ENCODE peak calls at places on chromosome 22, in five cellular contexts. R is hepatocyte, J is tibial nerve, O is PC-9, L is neural crest cell. F is an unnamed sample.

GRCh38 chr22:49199224-49199623 is 628.4 kb downstream of the BRD1 start:
- DNase-seq in R (no peak), O (no peak), L (no peak), J (no peak), F (no peak)

GRCh38 chr22:49956914-49957825 is 3.4 kb upstream of the PIM3 start:
- DNase-seq in O (no peak), L (no peak), R (no peak), J (no peak), F (no peak)

GRCh38 chr22:27801616-27802388 is at the start of gene MN1:
- DNase-seq in J (peak), L (peak), O (peak), R (peak), F (peak)

GRCh38 chr22:36088292-36088691 is 59.7 kb upstream of the RBFOX2 start:
- DNase-seq in J (no peak), L (no peak), O (peak), R (no peak), F (no peak)

GRCh38 chr22:29914165-29914564 is 31.2 kb downstream of the MTMR3 start:
- DNase-seq in R (peak), L (no peak), O (no peak), J (no peak), F (no peak)

GRCh38 chr22:45506961-45507360 is 4.3 kb downstream of the FBLN1 start:
- DNase-seq in J (no peak), R (no peak), O (no peak), L (no peak), F (no peak)

GRCh38 chr22:29987143-29987542 is 93.1 kb upstream of the HORMAD2 start:
- DNase-seq in R (no peak), J (no peak), O (no peak), L (no peak), F (no peak)

GRCh38 chr22:35361001-35361551 is 19.8 kb upstream of the HMOX1 start:
- DNase-seq in L (no peak), R (no peak), J (no peak), O (no peak), F (no peak)

GRCh38 chr22:41596776-41597634 is 7.4 kb upstream of the PMM1 start:
- DNase-seq in J (peak), O (peak), R (peak), L (peak), F (peak)

GRCh38 chr22:46824348-46824909 is 62.0 kb downstream of the TBC1D22A start:
- DNase-seq in J (no peak), R (no peak), O (no peak), L (no peak), F (no peak)

GRCh38 chr22:45503816-45504702 is 1.4 kb downstream of the FBLN1 start:
- DNase-seq in O (no peak), L (peak), R (peak), J (no peak), F (peak)

GRCh38 chr22:40928657-40929056 is 22.5 kb upstream of the RBX1 start:
- DNase-seq in O (no peak), R (no peak), L (no peak), J (no peak), F (no peak)

GRCh38 chr22:42758929-42759629 is 38.4 kb upstream of the A4GALT start:
- DNase-seq in O (no peak), R (no peak), L (no peak), J (peak), F (no peak)

GRCh38 chr22:49324527-49325491 is 502.9 kb downstream of the BRD1 start:
- DNase-seq in J (no peak), R (no peak), O (no peak), L (no peak), F (no peak)

GRCh38 chr22:30572840-30573593 is 1.4 kb downstream of the GAL3ST1 start:
- DNase-seq in J (no peak), R (peak), O (no peak), L (peak), F (no peak)

GRCh38 chr22:31754813-31755212 is 994 bp downstream of the DEPDC5 start:
- DNase-seq in O (no peak), J (no peak), R (no peak), L (no peak), F (no peak)

GRCh38 chr22:42018224-42018623 is 19.6 kb downstream of the WBP2NL start:
- DNase-seq in R (no peak), O (no peak), J (no peak), L (no peak), F (no peak)

GRCh38 chr22:39534591-39535301 is 2.2 kb upstream of the RPS19BP1 start:
- DNase-seq in O (peak), R (peak), L (peak), J (peak), F (peak)

GRCh38 chr22:40588726-40589125 is 47.8 kb downstream of the MRTFA start:
- DNase-seq in R (peak), J (no peak), L (no peak), O (peak), F (no peak)

GRCh38 chr22:49026476-49027121 is 801.1 kb downstream of the BRD1 start:
- DNase-seq in J (no peak), L (no peak), O (no peak), R (no peak), F (peak)

GRCh38 chr22:29621761-29622526 is 18.5 kb downstream of the NF2 start:
- DNase-seq in L (no peak), O (peak), R (peak), J (no peak), F (no peak)

GRCh38 chr22:45284705-45285305 is at the start of gene UPK3A:
- DNase-seq in L (peak), R (peak), O (peak), J (no peak), F (peak)

GRCh38 chr22:49303061-49303735 is 524.5 kb downstream of the BRD1 start:
- DNase-seq in O (no peak), J (no peak), R (no peak), L (no peak), F (no peak)

GRCh38 chr22:41152902-41153301 is 52.2 kb upstream of the L3MBTL2 start:
- DNase-seq in R (no peak), J (no peak), O (no peak), L (no peak), F (no peak)

GRCh38 chr22:29011868-29012428 is 49.7 kb downstream of the C22orf31 start:
- DNase-seq in R (no peak), J (no peak), O (no peak), L (no peak), F (no peak)

GRCh38 chr22:33073989-33074391 is 15.8 kb upstream of the SYN3 start:
- DNase-seq in J (no peak), O (no peak), L (no peak), R (no peak), F (no peak)

GRCh38 chr22:28229566-28230483 is 310.8 kb upstream of the PITPNB start:
- DNase-seq in R (no peak), O (no peak), J (no peak), L (no peak), F (no peak)

GRCh38 chr22:45335021-45335818 is 25.5 kb downstream of the FAM118A start:
- DNase-seq in J (no peak), L (no peak), O (no peak), R (no peak), F (no peak)

GRCh38 chr22:25021409-25021808 is 68.9 kb downstream of the KIAA1671 start:
- DNase-seq in J (no peak), O (no peak), R (no peak), L (no peak), F (no peak)

GRCh38 chr22:24474221-24474620 is 20.9 kb upstream of the UPB1 start:
- DNase-seq in O (peak), L (no peak), R (peak), J (no peak), F (no peak)

GRCh38 chr22:42473484-42474193 is 41.4 kb upstream of the NFAM1 start:
- DNase-seq in R (peak), J (peak), L (peak), O (peak), F (peak)

GRCh38 chr22:50701428-50702154 is 29.0 kb downstream of the SHANK3 start:
- DNase-seq in L (no peak), O (no peak), J (no peak), R (no peak), F (no peak)

GRCh38 chr22:47168900-47169800 is 406.7 kb downstream of the TBC1D22A start:
- DNase-seq in O (no peak), J (no peak), L (no peak), R (no peak), F (peak)

GRCh38 chr22:47645450-47645914 is 883.0 kb downstream of the TBC1D22A start:
- DNase-seq in R (no peak), J (no peak), L (no peak), O (no peak), F (no peak)

GRCh38 chr22:41009222-41009948 is 58.2 kb downstream of the RBX1 start:
- DNase-seq in R (no peak), L (no peak), O (peak), J (no peak), F (no peak)

GRCh38 chr22:24325105-24325757 is 54.6 kb downstream of the SPECC1L start:
- DNase-seq in O (no peak), R (peak), L (no peak), J (peak), F (peak)

DNA sequence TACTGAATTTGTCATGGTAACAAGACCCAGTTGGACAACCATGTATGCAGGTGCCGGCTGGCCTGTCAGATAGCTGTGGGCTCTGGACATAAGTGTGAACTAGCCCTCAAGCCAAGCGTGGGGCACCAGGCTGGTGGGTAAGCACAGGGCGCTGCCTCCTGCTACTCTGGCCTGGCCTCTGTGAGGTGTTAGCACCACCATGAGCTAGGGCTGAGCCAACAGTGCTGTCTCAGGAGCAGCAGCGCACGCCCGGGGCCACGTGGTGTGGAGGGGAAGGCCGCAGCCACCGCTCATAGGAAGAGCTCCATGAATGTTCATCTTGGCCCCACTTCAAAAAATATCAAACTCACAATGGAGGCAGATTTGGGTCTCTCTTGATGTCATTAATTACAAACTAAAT is 35.3 kb upstream of the GNB1L start:
- DNase-seq in O (no peak), J (no peak), L (no peak), R (no peak), F (peak)
- TF ChIP-seq CTCF in O (no peak), J (no peak), L (no peak), R (no peak), F (no peak)

GRCh38 chr22:38304526-38304925 is 12.7 kb downstream of the CSNK1E start:
- DNase-seq in J (no peak), R (no peak), O (no peak), L (no peak), F (no peak)
- TF ChIP-seq CTCF in J (no peak), R (no peak), O (no peak), L (peak), F (no peak)

GRCh38 chr22:44127353-44127752 is 53.4 kb upstream of the PARVG start:
- DNase-seq in L (no peak), O (no peak), J (peak), R (no peak), F (no peak)

GRCh38 chr22:44129614-44129976 is 51.1 kb upstream of the PARVG start:
- DNase-seq in O (no peak), L (no peak), J (no peak), R (no peak), F (no peak)

GRCh38 chr22:44126807-44127206 is 53.9 kb upstream of the PARVG start:
- DNase-seq in R (no peak), J (no peak), L (no peak), O (no peak), F (no peak)

GRCh38 chr22:44130076-44130711 is 50.5 kb upstream of the PARVG start:
- DNase-seq in L (no peak), J (no peak), R (no peak), O (no peak), F (no peak)

DNA sequence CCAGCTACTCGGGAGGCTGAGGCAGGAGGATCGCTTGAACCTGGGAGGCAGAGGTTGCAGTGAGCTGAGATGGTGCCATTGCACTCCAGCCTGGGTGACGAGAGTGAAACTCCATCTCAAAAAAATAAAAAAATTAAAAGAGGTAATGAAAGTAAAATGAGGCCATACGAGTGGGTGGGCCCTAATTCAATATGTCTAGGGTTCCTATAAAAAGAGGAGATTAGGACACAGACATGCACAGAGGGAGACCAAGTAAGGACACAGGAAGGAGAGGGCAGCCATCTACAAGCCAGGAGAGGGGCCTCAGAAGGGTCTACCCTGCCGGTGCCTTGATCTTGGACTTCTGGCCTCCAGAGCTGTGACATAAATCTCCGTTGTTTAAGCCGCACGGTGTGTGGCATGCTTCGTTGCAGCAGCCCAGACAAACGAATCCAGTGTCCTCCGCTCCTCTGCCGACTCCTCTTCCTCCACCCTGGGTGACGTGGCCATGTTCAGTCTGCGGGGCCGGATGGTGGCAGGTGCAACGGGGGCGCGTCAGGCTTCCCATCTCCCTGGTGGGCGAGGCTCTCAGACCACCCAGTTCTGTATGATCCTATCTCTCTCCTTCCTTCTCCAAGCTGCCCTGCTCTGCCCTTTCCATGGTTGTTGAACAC is 51.6 kb upstream of the PARVG start:
- DNase-seq in L (no peak), J (no peak), R (no peak), O (no peak), F (no peak)
- TF ChIP-seq CTCF in L (no peak), J (no peak), R (no peak), O (no peak), F (no peak)

DNA sequence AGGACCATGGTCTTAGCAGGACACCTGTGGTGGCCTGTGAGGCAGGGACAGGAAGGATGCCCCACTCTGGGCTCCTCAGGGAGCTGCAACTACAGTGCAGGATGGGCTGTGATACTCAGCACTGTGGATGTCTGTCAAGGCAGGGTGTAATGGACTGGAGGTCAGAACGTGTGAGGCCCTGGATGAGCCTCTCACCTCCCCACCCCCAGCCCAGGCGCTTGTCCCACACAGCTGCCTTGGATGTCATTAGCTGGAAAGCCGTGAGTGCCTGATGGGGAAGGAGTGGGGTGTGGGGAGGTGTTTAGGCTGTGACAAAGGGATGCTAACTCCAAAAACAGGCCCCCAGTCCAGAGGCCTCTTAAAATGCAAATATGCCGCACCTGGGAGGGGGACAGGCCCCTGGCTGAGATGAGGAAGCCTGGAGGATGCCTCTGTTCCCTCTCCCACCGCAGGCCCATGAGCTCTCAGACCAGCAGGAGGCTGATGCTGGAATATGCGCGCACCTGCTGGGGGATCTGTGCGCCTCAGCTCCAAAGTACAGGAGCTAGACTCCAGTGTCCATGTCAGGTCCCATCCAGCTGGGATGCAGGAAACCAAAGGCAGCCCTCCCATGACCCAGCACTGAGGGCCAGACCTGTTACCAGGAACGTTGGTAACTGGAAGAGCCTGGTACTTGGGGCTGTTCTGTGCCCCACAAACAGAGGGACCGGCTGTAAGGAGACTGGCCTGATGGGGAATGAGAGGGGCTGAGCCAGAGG is 25.1 kb downstream of the RSPH14 start:
- DNase-seq in J (no peak), O (no peak), L (no peak), R (no peak), F (no peak)
- TF ChIP-seq CTCF in J (no peak), O (no peak), L (no peak), R (no peak), F (no peak)

GRCh38 chr22:37169947-37170688 is 17.9 kb downstream of the C1QTNF6 start:
- DNase-seq in J (no peak), R (no peak), O (no peak), L (no peak), F (no peak)
- TF ChIP-seq CTCF in J (no peak), R (no peak), O (no peak), L (no peak), F (no peak)

DNA sequence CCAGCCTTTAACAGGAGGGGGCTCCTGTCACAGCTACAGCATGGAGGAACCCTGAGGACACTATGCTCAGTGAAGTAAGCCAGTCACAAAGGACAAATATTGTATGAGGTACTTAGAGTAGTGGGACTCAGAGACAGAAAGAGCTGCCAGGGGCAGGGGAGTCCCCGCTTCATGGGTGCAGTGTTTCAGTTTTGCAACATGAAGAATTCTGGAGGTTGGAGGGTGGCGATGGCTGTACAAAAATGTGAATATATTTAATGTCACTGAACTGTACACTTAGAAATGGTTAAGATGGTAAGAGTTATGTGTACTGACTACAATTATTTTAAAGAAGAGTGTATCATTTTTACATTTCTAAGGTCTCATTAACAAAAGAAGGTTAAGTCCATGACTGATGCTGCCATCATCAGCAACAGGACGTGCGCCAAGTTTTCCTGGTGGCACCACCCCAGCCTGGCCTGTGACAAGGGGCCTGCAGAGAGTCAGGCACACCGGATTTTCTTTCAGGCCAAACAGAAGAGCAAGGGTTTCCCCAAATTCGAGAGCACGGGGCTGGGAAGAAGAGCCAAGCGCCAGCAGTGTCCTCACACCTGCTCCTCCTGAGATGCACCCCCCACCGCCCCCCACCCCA is 22.1 kb downstream of the YPEL1 start:
- DNase-seq in J (no peak), R (no peak), O (no peak), L (no peak), F (no peak)
- TF ChIP-seq CTCF in J (no peak), R (no peak), O (peak), L (no peak), F (peak)

DNA sequence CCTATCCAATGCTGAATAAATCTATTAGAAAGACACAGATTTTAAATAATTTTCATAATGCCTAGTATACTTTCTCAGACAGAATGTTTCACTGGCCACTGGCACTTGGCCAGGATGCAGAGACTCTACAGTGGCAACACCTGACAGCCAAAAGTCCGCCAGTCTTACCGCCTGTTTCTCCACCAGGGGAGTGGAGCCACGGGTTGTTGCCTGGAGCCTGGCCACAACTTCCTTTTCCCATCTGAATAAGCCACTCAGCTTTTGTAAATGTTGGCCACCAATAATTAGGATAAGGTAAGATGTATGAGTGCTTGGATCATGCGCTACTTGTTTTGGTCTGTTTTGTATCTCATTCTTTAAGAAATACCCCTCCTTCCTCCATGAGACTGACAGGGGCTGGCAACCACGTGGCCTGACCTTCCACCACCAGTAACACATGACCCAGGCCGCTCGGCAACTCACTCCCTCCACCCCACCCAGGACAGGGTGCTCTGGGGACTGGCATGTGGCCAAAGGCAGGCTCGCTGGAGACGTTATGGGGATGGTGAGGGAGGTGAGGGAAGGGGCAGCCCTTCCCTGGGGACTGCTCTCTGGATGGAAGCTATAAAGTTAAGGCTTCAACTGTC is 93.0 kb upstream of the BID start:
- DNase-seq in L (no peak), J (no peak), O (no peak), R (no peak), F (no peak)
- TF ChIP-seq CTCF in L (no peak), J (no peak), O (no peak), R (no peak), F (no peak)